ENCODE peak calls at places on chromosomes 7 and 10, in ten cellular contexts. C is upper lobe of right lung; M is amniotic stem cell; J is activated naive CD8-positive, alpha-beta T cell treated with anti-CD3 and anti-CD28 coated beads, Interleukin-2, amount 50 U/mL, for 24 hours; X is OCI-LY7; U is uterus; D is GM13977; P is A549; O is GM12891; K is pancreas. N is an unnamed sample.
A peak's percentile ranks its signal among the peaks of the same experiment; 100 is the strongest.

GRCh38 chr7:16891874-16892620 is 10.3 kb upstream of the AGR3 start:
- DNase-seq in M (no peak), U (no peak), X (no peak), O (no peak), P (no peak), D (no peak), J (no peak), K (no peak), C (no peak), N (no peak)

GRCh38 chr7:106823631-106824030 is 41.5 kb upstream of the PIK3CG start:
- DNase-seq in J (no peak), K (no peak), O (no peak), C (no peak), M (no peak), P (peak; percentile 20), X (no peak), D (no peak), U (no peak), N (no peak)

GRCh38 chr10:93752761-93753160 is 5.0 kb upstream of the LGI1 start:
- DNase-seq in D (no peak), M (peak; percentile 50), K (no peak), P (peak; percentile 70), J (no peak), C (no peak), U (no peak), X (no peak), O (no peak), N (no peak)

GRCh38 chr10:102334106-102334505 is 61.4 kb upstream of the NFKB2 start:
- DNase-seq in D (no peak), P (no peak), J (no peak), C (peak; percentile 70), U (no peak), X (no peak), O (no peak), M (no peak), K (no peak), N (peak; percentile 13)

GRCh38 chr7:2974093-2974819 is 69.4 kb downstream of the CARD11 start:
- DNase-seq in P (no peak), D (no peak), C (peak; percentile 51), U (no peak), J (no peak), O (no peak), K (no peak), X (no peak), M (no peak), N (no peak)

GRCh38 chr7:134874407-134874806 is 95.0 kb downstream of the CALD1 start:
- DNase-seq in D (no peak), U (no peak), M (no peak), X (no peak), J (no peak), O (no peak), C (no peak), P (no peak), K (no peak), N (no peak)

GRCh38 chr7:150755473-150756099 is 18.4 kb downstream of the GIMAP5 start:
- DNase-seq in J (peak; percentile 65), C (no peak), D (peak; percentile 39), K (no peak), U (no peak), X (no peak), O (no peak), P (no peak), M (no peak), N (no peak)

GRCh38 chr7:20454202-20454601 is 123.5 kb downstream of the ITGB8 start:
- DNase-seq in O (no peak), U (no peak), P (no peak), C (no peak), D (no peak), M (no peak), K (no peak), X (no peak), J (no peak), N (no peak)

GRCh38 chr7:128166603-128167315 is 74.3 kb upstream of the LEP start:
- DNase-seq in M (no peak), O (no peak), U (no peak), X (no peak), P (no peak), J (no peak), K (peak; percentile 65), D (peak; percentile 60), C (no peak), N (no peak)